ENCODE peak calls at places on chromosomes 11 and 22, in five cellular contexts. One of them, this sample, is unnamed.

GRCh38 chr11:126354631-126355323 is 709 bp upstream of the ST3GAL4 start:
- DNase-seq in naive thymus-derived CD8-positive, alpha-beta T cell: no peak
- DNase-seq in GF-D8: peak
- DNase-seq in activated CD8-positive, alpha-beta memory T cell treated with anti-CD3 and anti-CD28 coated beads for 1 hour: no peak
- DNase-seq in dermis microvascular lymphatic vessel endothelial cell: no peak
- DNase-seq in this sample: no peak

GRCh38 chr22:30310881-30311771 is 15.6 kb downstream of the TBC1D10A start:
- DNase-seq in naive thymus-derived CD8-positive, alpha-beta T cell: no peak
- DNase-seq in GF-D8: no peak
- DNase-seq in activated CD8-positive, alpha-beta memory T cell treated with anti-CD3 and anti-CD28 coated beads for 1 hour: no peak
- DNase-seq in dermis microvascular lymphatic vessel endothelial cell: no peak
- DNase-seq in this sample: no peak

GRCh38 chr22:30424471-30425326 is 869 bp upstream of the MTFP1 start:
- DNase-seq in naive thymus-derived CD8-positive, alpha-beta T cell: no peak
- DNase-seq in GF-D8: peak
- DNase-seq in activated CD8-positive, alpha-beta memory T cell treated with anti-CD3 and anti-CD28 coated beads for 1 hour: no peak
- DNase-seq in dermis microvascular lymphatic vessel endothelial cell: no peak
- DNase-seq in this sample: no peak

GRCh38 chr11:130399196-130399595 is 29.2 kb downstream of the ADAMTS8 start:
- DNase-seq in naive thymus-derived CD8-positive, alpha-beta T cell: no peak
- DNase-seq in GF-D8: no peak
- DNase-seq in activated CD8-positive, alpha-beta memory T cell treated with anti-CD3 and anti-CD28 coated beads for 1 hour: no peak
- DNase-seq in dermis microvascular lymphatic vessel endothelial cell: no peak
- DNase-seq in this sample: no peak

GRCh38 chr11:111761056-111761455 is 5.1 kb downstream of the PPP2R1B start:
- DNase-seq in naive thymus-derived CD8-positive, alpha-beta T cell: no peak
- DNase-seq in GF-D8: no peak
- DNase-seq in activated CD8-positive, alpha-beta memory T cell treated with anti-CD3 and anti-CD28 coated beads for 1 hour: no peak
- DNase-seq in dermis microvascular lymphatic vessel endothelial cell: no peak
- DNase-seq in this sample: no peak

GRCh38 chr11:121553806-121554205 is 101.0 kb upstream of the SORL1-AS1 start:
- DNase-seq in naive thymus-derived CD8-positive, alpha-beta T cell: no peak
- DNase-seq in GF-D8: no peak
- DNase-seq in activated CD8-positive, alpha-beta memory T cell treated with anti-CD3 and anti-CD28 coated beads for 1 hour: no peak
- DNase-seq in dermis microvascular lymphatic vessel endothelial cell: no peak
- DNase-seq in this sample: no peak

GRCh38 chr11:10454902-10455631 is at the start of gene AMPD3:
- DNase-seq in naive thymus-derived CD8-positive, alpha-beta T cell: no peak
- DNase-seq in GF-D8: no peak
- DNase-seq in activated CD8-positive, alpha-beta memory T cell treated with anti-CD3 and anti-CD28 coated beads for 1 hour: no peak
- DNase-seq in dermis microvascular lymphatic vessel endothelial cell: peak
- DNase-seq in this sample: no peak

GRCh38 chr22:46776876-46777608 is 14.6 kb downstream of the TBC1D22A start:
- DNase-seq in naive thymus-derived CD8-positive, alpha-beta T cell: no peak
- DNase-seq in GF-D8: no peak
- DNase-seq in activated CD8-positive, alpha-beta memory T cell treated with anti-CD3 and anti-CD28 coated beads for 1 hour: no peak
- DNase-seq in dermis microvascular lymphatic vessel endothelial cell: no peak
- DNase-seq in this sample: no peak

GRCh38 chr22:17946691-17947367 is 77.5 kb downstream of the MICAL3 start:
- DNase-seq in naive thymus-derived CD8-positive, alpha-beta T cell: no peak
- DNase-seq in GF-D8: no peak
- DNase-seq in activated CD8-positive, alpha-beta memory T cell treated with anti-CD3 and anti-CD28 coated beads for 1 hour: no peak
- DNase-seq in dermis microvascular lymphatic vessel endothelial cell: no peak
- DNase-seq in this sample: no peak

GRCh38 chr11:132982769-132983168 is 549.5 kb downstream of the OPCML start:
- DNase-seq in naive thymus-derived CD8-positive, alpha-beta T cell: no peak
- DNase-seq in GF-D8: no peak
- DNase-seq in activated CD8-positive, alpha-beta memory T cell treated with anti-CD3 and anti-CD28 coated beads for 1 hour: no peak
- DNase-seq in dermis microvascular lymphatic vessel endothelial cell: no peak
- DNase-seq in this sample: no peak

This sample was measured in AML-193.